ENCODE peak calls at places on chromosomes 3 and 15, in eight cellular contexts. Q is T1000; W is effector memory CD8-positive, alpha-beta T cell; C is M059J; X is WTC11; V is A172; F is activated naive CD4-positive, alpha-beta T cell; I is amygdala. Z is an unnamed sample.

GRCh38 chr3:72155391-72156064 is 370.6 kb upstream of the PROK2 start:
- DNase-seq in Q (peak; percentile 63), W (no peak), C (peak; percentile 62), X (no peak), V (peak; percentile 85), F (no peak), I (no peak), Z (no peak)

GRCh38 chr15:53208759-53209158 is 418.6 kb upstream of the ONECUT1 start:
- DNase-seq in Q (no peak), W (no peak), C (no peak), X (no peak), V (no peak), F (no peak), I (no peak), Z (no peak)

GRCh38 chr15:94417464-94418293 is 186.3 kb downstream of the MCTP2 start:
- DNase-seq in Q (no peak), W (no peak), C (no peak), X (no peak), V (no peak), F (no peak), I (no peak), Z (no peak)

GRCh38 chr3:48215466-48215865 is 7.8 kb upstream of the CAMP start:
- DNase-seq in Q (no peak), W (no peak), C (peak; percentile 10), X (no peak), V (no peak), F (no peak), I (no peak), Z (no peak)

GRCh38 chr3:39207361-39208192 is 15.2 kb upstream of the XIRP1 start:
- DNase-seq in Q (no peak), W (no peak), C (no peak), X (no peak), V (no peak), F (no peak), I (no peak), Z (no peak)

GRCh38 chr3:119314821-119315220 is 20.6 kb downstream of the ARHGAP31 start:
- DNase-seq in Q (no peak), W (no peak), C (no peak), X (no peak), V (no peak), F (no peak), I (no peak), Z (no peak)

GRCh38 chr3:33579843-33580242 is 138.2 kb downstream of the CLASP2 start:
- DNase-seq in Q (no peak), W (no peak), C (no peak), X (no peak), V (no peak), F (no peak), I (no peak), Z (no peak)

GRCh38 chr15:60507596-60508424 is 28.9 kb upstream of the ICE2 start:
- DNase-seq in Q (peak; percentile 26), W (peak; percentile 59), C (peak; percentile 69), X (no peak), V (peak; percentile 64), F (peak; percentile 7), I (peak; percentile 1), Z (peak; percentile 49)

GRCh38 chr3:38118421-38119247 is 18.3 kb downstream of the ACAA1 start:
- DNase-seq in Q (no peak), W (no peak), C (no peak), X (no peak), V (no peak), F (no peak), I (no peak), Z (no peak)

GRCh38 chr15:35311607-35312006 is 226.5 kb upstream of the NANOGP8 start:
- DNase-seq in Q (no peak), W (no peak), C (no peak), X (no peak), V (no peak), F (no peak), I (no peak), Z (no peak)

GRCh38 chr3:31615071-31615875 is 82.5 kb downstream of the STT3B start:
- DNase-seq in Q (no peak), W (no peak), C (no peak), X (no peak), V (no peak), F (no peak), I (no peak), Z (no peak)

GRCh38 chr3:29649815-29650547 is 369.1 kb downstream of the RBMS3 start:
- DNase-seq in Q (no peak), W (no peak), C (peak; percentile 8), X (no peak), V (peak; percentile 44), F (no peak), I (no peak), Z (no peak)

GRCh38 chr3:185279582-185280138 is 25.8 kb upstream of the EHHADH start:
- DNase-seq in Q (no peak), W (no peak), C (no peak), X (no peak), V (no peak), F (no peak), I (no peak), Z (no peak)

Z was measured in NCI-H1436 treated with DMSO at 0.1 percent for 48 hours.